ENCODE peak calls at places on chromosomes 2 and 18, in five cellular contexts. C is ovary; R is ELR; D is stimulated activated CD8-positive, alpha-beta memory T cell treated with anti-CD3 and anti-CD28 coated beads, Interleukin-4, amount 100 ng/mL, for 4 hours; V is NCI-H460. S is an unnamed sample.

GRCh38 chr2:151881342-151881741 is 53.1 kb upstream of the ARL5A start:
- DNase-seq in R (no peak), V (no peak), C (no peak), D (no peak), S (no peak)

GRCh38 chr2:207905546-207905945 is 119.8 kb downstream of the PLEKHM3 start:
- DNase-seq in C (no peak), D (no peak), V (no peak), R (no peak), S (no peak)

GRCh38 chr2:17065536-17065935 is 399.9 kb upstream of the CYRIA start:
- DNase-seq in C (no peak), R (no peak), V (no peak), D (no peak), S (no peak)

GRCh38 chr2:85523906-85524566 is 14.9 kb upstream of the MAT2A start:
- DNase-seq in V (no peak), D (no peak), R (no peak), C (no peak), S (no peak)

GRCh38 chr2:30653847-30654246 is 153.4 kb downstream of the CAPN13 start:
- DNase-seq in V (no peak), C (no peak), R (no peak), D (no peak), S (no peak)

GRCh38 chr2:237682151-237682550 is 54.8 kb downstream of the LRRFIP1 start:
- DNase-seq in C (no peak), R (no peak), V (no peak), D (no peak), S (no peak)

GRCh38 chr2:34979148-34979547 is 1376.4 kb upstream of the CRIM1 start:
- DNase-seq in C (no peak), R (no peak), D (no peak), V (no peak), S (no peak)

GRCh38 chr2:7673843-7674242 is 756.6 kb downstream of the RNF144A start:
- DNase-seq in V (no peak), D (no peak), C (no peak), R (no peak), S (no peak)

GRCh38 chr2:72126186-72127100 is 21.2 kb downstream of the CYP26B1 start:
- DNase-seq in V (no peak), D (no peak), R (no peak), C (no peak), S (no peak)

GRCh38 chr2:216765810-216766259 is 70.5 kb upstream of the IGFBP5 start:
- DNase-seq in R (no peak), C (peak; percentile 81), V (no peak), D (no peak), S (no peak)

GRCh38 chr2:180222642-180223041 is 215.5 kb upstream of the CWC22 start:
- DNase-seq in D (no peak), R (peak; percentile 28), V (no peak), C (no peak), S (no peak)

GRCh38 chr2:234869969-234870368 is 81.8 kb upstream of the SH3BP4 start:
- DNase-seq in D (no peak), V (no peak), R (no peak), C (no peak), S (no peak)

GRCh38 chr2:72090781-72091482 is 56.7 kb downstream of the CYP26B1 start:
- DNase-seq in V (no peak), R (no peak), C (no peak), D (no peak), S (no peak)

GRCh38 chr2:11976090-11976489 is 229.7 kb downstream of the LPIN1 start:
- DNase-seq in V (no peak), R (peak; percentile 49), D (no peak), C (no peak), S (no peak)

GRCh38 chr2:238685713-238686112 is 162.2 kb upstream of the TWIST2 start:
- DNase-seq in D (no peak), R (no peak), C (no peak), V (no peak), S (no peak)

GRCh38 chr2:65724341-65724740 is 291.9 kb upstream of the SPRED2 start:
- DNase-seq in R (no peak), V (no peak), D (no peak), C (no peak), S (no peak)

GRCh38 chr18:62721837-62722795 is 6.8 kb downstream of the PHLPP1 start:
- DNase-seq in D (no peak), V (no peak), R (no peak), C (no peak), S (no peak)

GRCh38 chr2:235930701-235931100 is 237.5 kb downstream of the GBX2 start:
- DNase-seq in R (no peak), D (no peak), V (no peak), C (no peak), S (no peak)

GRCh38 chr2:235204923-235205322 is 253.1 kb downstream of the SH3BP4 start:
- DNase-seq in C (no peak), R (peak; percentile 28), V (no peak), D (no peak), S (no peak)

GRCh38 chr2:128982670-128983069 is 664.0 kb upstream of the HS6ST1 start:
- DNase-seq in R (no peak), V (no peak), C (no peak), D (no peak), S (no peak)

S was measured in cerebellar nuclear complex.